ENCODE peak calls at places on chromosome 15, in seven cellular contexts. P is A549, R is NB4, G is testis, H is tibial nerve, E is IMR-90, C is gastrocnemius medialis. V is an unnamed sample.

GRCh38 chr15:68731318-68731897 is 89.3 kb downstream of the ANP32A start:
- DNase-seq in P (no peak), R (no peak), G (no peak), H (no peak), E (no peak), C (no peak), V (no peak)

GRCh38 chr15:85171736-85172135 is 190.1 kb downstream of the PDE8A start:
- DNase-seq in P (no peak), R (no peak), G (no peak), H (no peak), E (no peak), C (no peak), V (no peak)

GRCh38 chr15:63466378-63467192 is 37.8 kb upstream of the USP3 start:
- DNase-seq in P (peak), R (peak), G (peak), H (peak), E (peak), C (no peak), V (no peak)

GRCh38 chr15:72176743-72177142 is 20.8 kb downstream of the GRAMD2A start:
- DNase-seq in P (no peak), R (no peak), G (no peak), H (no peak), E (no peak), C (no peak), V (no peak)

GRCh38 chr15:95558131-95558530 is 772.4 kb upstream of the NR2F2 start:
- DNase-seq in P (peak), R (no peak), G (no peak), H (no peak), E (peak), C (no peak), V (no peak)

GRCh38 chr15:101733545-101733944 is 9.3 kb upstream of the TARS3 start:
- DNase-seq in P (no peak), R (no peak), G (no peak), H (no peak), E (no peak), C (no peak), V (no peak)

GRCh38 chr15:57537072-57537471 is 54.6 kb upstream of the MYZAP start:
- DNase-seq in P (peak), R (peak), G (no peak), H (no peak), E (peak), C (no peak), V (peak)

GRCh38 chr15:96398769-96399168 is 68.3 kb downstream of the NR2F2 start:
- DNase-seq in P (no peak), R (no peak), G (no peak), H (no peak), E (no peak), C (no peak), V (no peak)

GRCh38 chr15:33311312-33311971 is 675 bp downstream of the RYR3 start:
- DNase-seq in P (no peak), R (no peak), G (no peak), H (no peak), E (no peak), C (no peak), V (no peak)

GRCh38 chr15:96325579-96326331 is 4.7 kb upstream of the NR2F2 start:
- DNase-seq in P (peak), R (peak), G (no peak), H (peak), E (peak), C (no peak), V (no peak)

DNA sequence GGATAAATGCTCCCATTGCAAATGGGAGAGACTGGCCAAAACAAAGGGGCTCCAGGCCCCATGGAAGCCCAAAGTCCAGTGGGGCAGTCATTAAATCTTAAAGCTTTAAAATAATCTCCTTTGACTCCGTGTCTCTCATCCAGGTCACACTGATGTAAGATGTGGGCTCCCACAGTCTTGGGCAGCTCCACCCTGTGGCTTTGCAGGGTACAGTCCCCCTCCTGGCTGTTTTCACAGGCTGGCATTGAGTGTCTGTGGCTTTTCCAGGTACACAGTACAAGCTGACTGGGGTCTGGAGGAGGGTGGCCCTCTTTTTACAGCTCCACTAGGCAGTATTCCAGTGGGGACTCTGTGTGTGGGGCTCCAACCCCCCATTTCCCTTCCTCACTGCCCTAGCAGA is 45.9 kb downstream of the NIPA2 start:
- DNase-seq in P (no peak), R (no peak), G (peak), H (no peak), E (no peak), C (no peak), V (no peak)
- TF ChIP-seq CTCF in P (no peak), R (peak), G (no peak), H (peak), E (no peak), C (no peak), V (no peak)

GRCh38 chr15:81322708-81323253 is 1.2 kb downstream of the STARD5 start:
- DNase-seq in P (no peak), R (no peak), G (no peak), H (no peak), E (no peak), C (no peak), V (no peak)
- H3K4me3 ChIP-seq in P (no peak), R (no peak), G (no peak), H (no peak), E (peak), C (no peak), V (no peak)

GRCh38 chr15:75830910-75831805 is 12.1 kb upstream of the UBE2Q2 start:
- DNase-seq in P (no peak), R (no peak), G (no peak), H (no peak), E (no peak), C (no peak), V (no peak)

GRCh38 chr15:75828429-75828828 is 14.8 kb upstream of the UBE2Q2 start:
- DNase-seq in P (no peak), R (no peak), G (no peak), H (no peak), E (no peak), C (no peak), V (no peak)

GRCh38 chr15:75832114-75832513 is 11.1 kb upstream of the UBE2Q2 start:
- DNase-seq in P (no peak), R (no peak), G (no peak), H (no peak), E (no peak), C (no peak), V (no peak)

GRCh38 chr15:75834011-75834410 is 9.2 kb upstream of the UBE2Q2 start:
- DNase-seq in P (no peak), R (no peak), G (no peak), H (no peak), E (no peak), C (no peak), V (no peak)

GRCh38 chr15:75831806-75832102 is 11.5 kb upstream of the UBE2Q2 start:
- DNase-seq in P (no peak), R (no peak), G (no peak), H (no peak), E (no peak), C (no peak), V (no peak)
- TF ChIP-seq POLR2A in P (no peak), R (no peak), G (no peak), H (no peak), E (no peak), C (no peak), V (no peak)

DNA sequence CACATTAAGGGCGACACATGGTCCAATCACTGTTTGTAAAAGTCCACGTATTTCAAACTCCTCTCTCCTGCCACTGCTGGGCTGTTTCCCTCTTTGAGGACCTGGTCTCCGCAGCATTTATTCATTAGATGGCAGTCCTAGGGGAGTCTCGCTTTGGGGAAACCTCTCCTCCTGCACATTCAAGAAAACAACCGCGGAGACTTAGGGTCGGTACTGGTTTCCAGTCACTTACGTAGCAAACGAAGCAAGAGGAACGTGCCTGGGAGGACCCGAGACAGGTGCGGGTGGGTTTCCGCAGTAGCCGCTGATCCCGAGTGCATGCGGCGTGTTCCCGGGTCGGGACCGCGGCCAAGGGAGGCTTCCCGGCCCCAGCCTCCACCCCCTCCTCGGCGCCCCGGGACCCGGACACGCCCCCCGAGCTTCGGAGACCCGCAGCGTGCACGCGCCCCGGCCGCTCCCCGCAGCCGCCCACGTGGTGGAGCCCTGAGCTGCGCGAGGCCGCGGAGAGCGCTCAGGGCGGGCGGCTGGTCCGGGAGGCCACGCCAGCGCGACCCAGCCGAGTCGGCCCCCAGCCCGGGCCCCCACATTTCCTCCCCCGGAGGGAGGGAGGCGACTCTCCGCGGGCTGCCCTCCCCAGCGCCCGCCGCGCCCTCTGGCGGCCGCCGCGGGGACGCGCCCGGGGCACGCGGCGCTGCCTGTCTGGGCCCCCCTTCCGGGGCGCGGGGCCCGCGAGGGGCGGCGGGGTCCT is 1.1 kb upstream of the IGF1R start:
- DNase-seq in P (peak), R (peak), G (peak), H (no peak), E (peak), C (no peak), V (peak)
- TF ChIP-seq CTCF in P (peak), R (no peak), G (peak), H (peak), E (peak), C (no peak), V (no peak)

GRCh38 chr15:80492409-80492808 is 88.2 kb downstream of the ARNT2 start:
- DNase-seq in P (no peak), R (no peak), G (no peak), H (no peak), E (no peak), C (no peak), V (no peak)
- H3K4me3 ChIP-seq in P (no peak), R (no peak), G (no peak), H (no peak), E (no peak), C (no peak), V (no peak)

GRCh38 chr15:75338661-75339240 is 2.9 kb downstream of the COMMD4 start:
- DNase-seq in P (no peak), R (no peak), G (no peak), H (no peak), E (no peak), C (no peak), V (no peak)

GRCh38 chr15:75335313-75335704 is 554 bp upstream of the COMMD4 start:
- DNase-seq in P (no peak), R (no peak), G (no peak), H (no peak), E (no peak), C (no peak), V (no peak)

GRCh38 chr15:75339531-75340240 is 3.8 kb downstream of the COMMD4 start:
- DNase-seq in P (no peak), R (no peak), G (no peak), H (no peak), E (no peak), C (no peak), V (no peak)

DNA sequence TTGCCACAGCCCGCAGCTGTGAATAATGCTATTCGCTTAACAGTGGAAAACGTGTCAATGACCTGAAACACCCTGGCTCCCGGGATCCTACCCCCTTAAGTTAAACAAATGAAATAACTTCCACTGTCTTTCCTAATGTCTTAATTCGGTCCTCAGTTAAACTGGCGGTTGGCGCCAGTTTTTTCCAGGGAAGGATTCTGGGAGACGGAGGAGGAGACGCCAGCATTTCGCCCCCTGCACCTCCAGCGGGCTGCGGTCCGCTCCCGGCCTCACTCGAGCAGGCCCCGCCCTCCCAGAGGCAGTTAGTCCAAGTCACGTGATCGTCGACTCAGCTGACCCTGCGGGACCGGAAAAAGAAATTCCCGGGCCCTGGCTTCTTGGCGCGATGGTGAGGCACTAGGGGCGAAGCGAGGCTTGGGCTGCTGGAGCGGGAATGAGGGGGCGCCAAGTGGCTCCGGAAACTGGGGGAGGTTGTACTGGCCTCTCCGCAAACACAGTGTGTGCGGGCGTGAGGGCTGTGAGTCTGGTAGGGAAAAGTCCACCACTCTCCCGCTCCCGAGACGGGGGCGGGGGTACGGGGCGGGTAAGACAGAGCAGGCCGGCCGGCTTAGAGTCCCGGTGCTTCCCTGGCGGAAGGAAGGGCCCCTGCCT is at the start of gene COMMD4:
- DNase-seq in P (peak), R (peak), G (peak), H (peak), E (peak), C (peak), V (peak)
- TF ChIP-seq POLR2A in P (peak), R (peak), G (no peak), H (no peak), E (peak), C (no peak), V (no peak)

V was measured in lower leg skin.